ENCODE peak calls at places on chromosomes 13 and 19, in six cellular contexts. U is AG09309, V is fibroblast of lung, D is NT2/D1, N is AG04450, K is kidney epithelial cell. T is an unnamed sample.
A peak's percentile ranks its signal among the peaks of the same experiment; 100 is the strongest.

GRCh38 chr13:21557995-21558394 is 46.0 kb downstream of the MICU2 start:
- DNase-seq in D (peak; percentile 3), N (no peak), V (peak; percentile 11), U (no peak), K (no peak), T (no peak)

GRCh38 chr13:100517706-100518105 is 70.9 kb downstream of the GGACT start:
- DNase-seq in N (no peak), U (no peak), D (no peak), K (no peak), V (no peak), T (no peak)

GRCh38 chr13:101307181-101307701 is 109.1 kb downstream of the NALCN start:
- DNase-seq in D (no peak), N (peak; percentile 49), U (peak; percentile 75), K (no peak), V (peak; percentile 100), T (peak; percentile 53)

GRCh38 chr13:27961227-27962085 is 7.7 kb downstream of the CDX2 start:
- DNase-seq in U (no peak), D (no peak), N (no peak), V (no peak), K (no peak), T (no peak)

GRCh38 chr19:50639121-50640112 is at the start of gene SYT3:
- DNase-seq in K (no peak), U (no peak), V (peak; percentile 11), D (no peak), N (no peak), T (no peak)

GRCh38 chr13:42728507-42729180 is 52.7 kb upstream of the FAM216B start:
- DNase-seq in U (no peak), D (no peak), N (no peak), V (no peak), K (no peak), T (no peak)

GRCh38 chr13:28530729-28531194 is 35.8 kb upstream of the FLT1 start:
- DNase-seq in K (no peak), N (no peak), D (no peak), V (no peak), U (no peak), T (no peak)

GRCh38 chr13:103039183-103039582 is 27.0 kb downstream of the SLC10A2 start:
- DNase-seq in V (no peak), K (no peak), N (no peak), D (no peak), U (no peak), T (no peak)

GRCh38 chr13:79385694-79386093 is 20.4 kb downstream of the RBM26 start:
- DNase-seq in U (no peak), K (no peak), D (no peak), V (peak; percentile 37), N (no peak), T (no peak)

GRCh38 chr13:44932171-44932849 is 57.0 kb downstream of the NUFIP1 start:
- DNase-seq in K (no peak), V (peak; percentile 83), U (peak; percentile 35), N (no peak), D (no peak), T (no peak)

GRCh38 chr13:30429721-30430694 is 7.7 kb downstream of the UBE2L5 start:
- DNase-seq in N (peak; percentile 65), V (peak; percentile 95), D (no peak), U (peak; percentile 80), K (peak; percentile 85), T (no peak)

GRCh38 chr19:3121821-3122511 is 13.9 kb upstream of the GNA15 start:
- DNase-seq in N (no peak), K (no peak), D (no peak), V (no peak), U (no peak), T (no peak)

GRCh38 chr19:15488489-15489226 is 9.4 kb upstream of the PGLYRP2 start:
- DNase-seq in U (no peak), K (no peak), D (no peak), V (no peak), N (no peak), T (no peak)

GRCh38 chr13:73673931-73674330 is 460.3 kb downstream of the KLF12 start:
- DNase-seq in U (no peak), N (no peak), K (no peak), V (no peak), D (no peak), T (no peak)

GRCh38 chr19:14432817-14433453 is at the start of gene PKN1:
- DNase-seq in K (no peak), D (peak; percentile 30), U (no peak), V (no peak), N (no peak), T (no peak)

GRCh38 chr13:68927387-68928026 is 1180.1 kb upstream of the ATXN8OS start:
- DNase-seq in D (peak; percentile 32), K (peak; percentile 4), N (no peak), V (peak; percentile 25), U (no peak), T (no peak)

GRCh38 chr13:28492527-28493367 is 2.2 kb downstream of the FLT1 start:
- DNase-seq in K (no peak), V (no peak), N (no peak), D (no peak), U (no peak), T (no peak)

GRCh38 chr13:35475131-35475959 is 1.1 kb downstream of the MAB21L1 start:
- DNase-seq in U (no peak), D (no peak), V (peak; percentile 47), K (no peak), N (no peak), T (peak; percentile 76)

GRCh38 chr19:13165091-13165997 is 15.1 kb downstream of the IER2 start:
- DNase-seq in N (no peak), U (no peak), K (no peak), V (no peak), D (peak; percentile 51), T (no peak)

GRCh38 chr19:3142938-3143337 is 7.1 kb downstream of the GNA15 start:
- DNase-seq in N (no peak), V (no peak), K (no peak), D (no peak), U (no peak), T (no peak)

GRCh38 chr13:40653558-40654318 is 12.7 kb downstream of the FOXO1 start:
- DNase-seq in D (no peak), U (peak; percentile 41), N (no peak), V (peak; percentile 70), K (no peak), T (no peak)

DNA sequence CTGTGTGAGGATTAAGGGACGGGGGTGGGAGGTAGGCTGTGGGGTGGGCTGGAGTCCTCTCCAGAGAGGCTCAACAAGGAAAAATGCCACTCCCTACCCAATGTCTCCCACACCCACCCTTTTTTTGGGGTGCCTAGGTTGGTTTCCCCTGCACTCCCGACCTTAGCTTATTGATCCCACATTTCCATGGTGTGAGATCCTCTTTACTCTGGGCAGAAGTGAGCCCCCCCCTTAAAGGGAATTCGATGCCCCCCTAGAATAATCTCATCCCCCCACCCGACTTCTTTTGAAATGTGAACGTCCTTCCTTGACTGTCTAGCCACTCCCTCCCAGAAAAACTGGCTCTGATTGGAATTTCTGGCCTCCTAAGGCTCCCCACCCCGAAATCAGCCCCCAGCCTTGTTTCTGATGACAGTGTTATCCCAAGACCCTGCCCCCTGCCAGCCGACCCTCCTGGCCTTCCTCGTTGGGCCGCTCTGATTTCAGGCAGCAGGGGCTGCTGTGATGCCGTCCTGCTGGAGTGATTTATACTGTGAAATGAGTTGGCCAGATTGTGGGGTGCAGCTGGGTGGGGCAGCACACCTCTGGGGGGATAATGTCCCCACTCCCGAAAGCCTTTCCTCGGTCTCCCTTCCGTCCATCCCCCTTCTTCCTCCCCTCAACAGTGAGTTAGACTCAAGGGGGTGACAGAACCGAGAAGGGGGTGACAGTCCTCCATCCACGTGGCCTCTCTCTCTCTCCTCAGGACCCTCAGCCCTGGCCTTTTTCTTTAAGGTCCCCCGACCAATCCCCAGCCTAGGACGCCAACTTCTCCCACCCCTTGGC is 5.8 kb downstream of the FOSB start:
- DNase-seq in V (no peak), K (no peak), U (no peak), D (no peak), N (no peak), T (no peak)
- H3K4me3 ChIP-seq in V (no peak overlapping the region), K (no peak overlapping the region), U (no peak overlapping the region), D (no peak overlapping the region), N (no peak overlapping the region), T (no peak overlapping the region)

GRCh38 chr13:75726313-75726712 is 90.2 kb downstream of the LMO7 start:
- DNase-seq in K (no peak), V (no peak), D (no peak), N (no peak), U (no peak), T (no peak)
- H3K4me3 ChIP-seq in K (no peak overlapping the region), V (no peak overlapping the region), D (no peak overlapping the region), N (no peak overlapping the region), U (no peak overlapping the region), T (no peak overlapping the region)

GRCh38 chr13:97267418-97268059 is 45.4 kb downstream of the MBNL2 start:
- DNase-seq in V (peak; percentile 44), N (no peak), D (no peak), K (no peak), U (no peak), T (no peak)
- H3K4me3 ChIP-seq in V (no peak overlapping the region), N (no peak overlapping the region), D (no peak overlapping the region), K (no peak overlapping the region), U (no peak overlapping the region), T (no peak overlapping the region)

GRCh38 chr19:18834644-18834984 is 2.9 kb downstream of the UPF1 start:
- DNase-seq in N (no peak), K (no peak), U (no peak), V (no peak), D (no peak), T (no peak)
- H3K4me3 ChIP-seq in N (peak overlapping the region; percentile 81), K (no peak overlapping the region), U (no peak overlapping the region), V (no peak overlapping the region), D (no peak overlapping the region), T (no peak overlapping the region)

DNA sequence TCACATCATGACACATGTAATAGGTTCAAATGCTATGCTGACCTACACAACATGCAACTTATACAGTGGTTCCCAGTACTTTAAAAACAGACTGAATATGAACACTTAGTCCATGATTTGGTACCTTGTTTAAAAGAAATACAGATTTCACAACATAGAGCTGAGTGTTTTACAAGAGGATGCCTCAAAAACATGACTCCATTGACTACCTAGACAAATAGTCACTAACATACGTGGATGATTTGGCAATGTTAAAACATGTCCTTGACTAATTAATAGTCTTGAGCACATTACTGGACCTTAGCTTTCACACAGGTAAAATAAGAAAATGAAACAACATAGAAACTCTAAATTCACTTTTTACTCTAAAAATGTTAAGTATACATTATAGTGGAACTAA is 300.1 kb downstream of the DIAPH3 start:
- DNase-seq in U (no peak), V (no peak), N (no peak), D (no peak), K (no peak), T (no peak)
- H3K4me3 ChIP-seq in U (no peak overlapping the region), V (no peak overlapping the region), N (no peak overlapping the region), D (no peak overlapping the region), K (no peak overlapping the region), T (no peak overlapping the region)

DNA sequence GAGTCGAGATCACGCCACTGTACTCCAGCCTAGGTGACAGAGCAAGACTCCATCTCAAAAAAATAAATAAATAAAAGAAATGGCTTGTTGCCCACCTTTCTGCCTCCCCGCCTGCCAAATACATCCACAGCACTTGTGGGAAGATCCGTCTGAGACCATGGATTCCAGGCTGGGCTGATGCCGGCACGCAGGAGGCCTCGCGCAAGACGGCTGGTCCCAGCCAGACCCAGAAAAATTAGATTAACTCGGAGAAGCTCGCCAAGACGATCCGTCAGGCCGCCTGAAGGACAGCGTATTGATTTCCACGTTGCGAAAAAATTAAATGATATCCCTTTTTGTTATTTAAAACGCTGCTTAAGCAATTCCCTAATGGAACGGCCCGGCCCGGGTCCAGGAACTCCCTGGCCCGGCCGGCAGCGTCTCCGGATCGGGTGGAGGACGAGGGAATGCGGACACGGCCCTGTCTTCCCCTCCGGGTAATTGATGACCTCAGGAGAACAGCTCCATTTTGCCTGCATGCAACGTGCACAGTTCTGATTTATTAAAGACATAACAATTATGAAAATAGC is 51.9 kb downstream of the ZNRF4 start:
- DNase-seq in N (no peak), K (no peak), U (no peak), D (no peak), V (no peak), T (no peak)
- H3K4me3 ChIP-seq in N (no peak overlapping the region), K (no peak overlapping the region), U (no peak overlapping the region), D (no peak overlapping the region), V (no peak overlapping the region), T (no peak overlapping the region)